ENCODE peak calls at places on chromosomes 6 and 20, in four cellular contexts. A is HFFc6, S is upper lobe of right lung, M is fibroblast of pulmonary artery. F is an unnamed sample.
A peak's percentile ranks its signal among the peaks of the same experiment; 100 is the strongest.

GRCh38 chr20:35578469-35578868 is 36.6 kb downstream of the ERGIC3 start:
- DNase-seq in A (no peak), S (peak; percentile 35), M (no peak), F (no peak)

GRCh38 chr6:57221191-57221935 is 744 bp downstream of the RAB23 start:
- DNase-seq in A (peak; percentile 12), S (peak; percentile 78), M (peak; percentile 70), F (no peak)

GRCh38 chr6:108888052-108888451 is 39.8 kb downstream of the ARMC2 start:
- DNase-seq in A (no peak), S (no peak), M (no peak), F (no peak)

GRCh38 chr20:58753929-58754551 is 61.4 kb downstream of the NPEPL1 start:
- DNase-seq in A (no peak), S (no peak), M (no peak), F (no peak)

GRCh38 chr6:16670183-16670582 is 91.1 kb downstream of the ATXN1 start:
- DNase-seq in A (no peak), S (peak; percentile 78), M (no peak), F (no peak)

GRCh38 chr20:14700641-14700965 is 363.2 kb upstream of the FLRT3 start:
- DNase-seq in A (no peak), S (no peak), M (peak; percentile 39), F (no peak)

GRCh38 chr6:88513920-88514319 is 347.8 kb upstream of the CNR1 start:
- DNase-seq in A (no peak), S (no peak), M (no peak), F (no peak)

GRCh38 chr6:10583509-10583908 is 62.4 kb downstream of the GCNT2 start:
- DNase-seq in A (no peak), S (no peak), M (no peak), F (no peak)

GRCh38 chr6:44126320-44127149 is 717 bp downstream of the MRPL14 start:
- DNase-seq in A (peak; percentile 40), S (peak; percentile 77), M (peak; percentile 68), F (no peak)

GRCh38 chr6:85669735-85670194 is 27.1 kb upstream of the SYNCRIP start:
- DNase-seq in A (peak; percentile 60), S (no peak), M (no peak), F (no peak)

GRCh38 chr6:13653296-13653695 is 38.2 kb downstream of the NOL7 start:
- DNase-seq in A (peak; percentile 54), S (no peak), M (peak; percentile 43), F (no peak)

GRCh38 chr20:34235875-34236274 is 5.3 kb upstream of the ASIP start:
- DNase-seq in A (no peak), S (no peak), M (no peak), F (no peak)

GRCh38 chr20:10312111-10312510 is 93.5 kb downstream of the SNAP25 start:
- DNase-seq in A (no peak), S (no peak), M (no peak), F (no peak)

GRCh38 chr20:49887251-49887827 is 28.0 kb downstream of the SPATA2 start:
- DNase-seq in A (peak; percentile 4), S (no peak), M (no peak), F (peak; percentile 63)

GRCh38 chr20:63934271-63935068 is 21.7 kb downstream of the UCKL1 start:
- DNase-seq in A (no peak), S (no peak), M (no peak), F (peak; percentile 87)
- TF ChIP-seq CTCF in A (peak; percentile 57), S (peak; percentile 19), M (peak; percentile 32), F (peak; percentile 60)

DNA sequence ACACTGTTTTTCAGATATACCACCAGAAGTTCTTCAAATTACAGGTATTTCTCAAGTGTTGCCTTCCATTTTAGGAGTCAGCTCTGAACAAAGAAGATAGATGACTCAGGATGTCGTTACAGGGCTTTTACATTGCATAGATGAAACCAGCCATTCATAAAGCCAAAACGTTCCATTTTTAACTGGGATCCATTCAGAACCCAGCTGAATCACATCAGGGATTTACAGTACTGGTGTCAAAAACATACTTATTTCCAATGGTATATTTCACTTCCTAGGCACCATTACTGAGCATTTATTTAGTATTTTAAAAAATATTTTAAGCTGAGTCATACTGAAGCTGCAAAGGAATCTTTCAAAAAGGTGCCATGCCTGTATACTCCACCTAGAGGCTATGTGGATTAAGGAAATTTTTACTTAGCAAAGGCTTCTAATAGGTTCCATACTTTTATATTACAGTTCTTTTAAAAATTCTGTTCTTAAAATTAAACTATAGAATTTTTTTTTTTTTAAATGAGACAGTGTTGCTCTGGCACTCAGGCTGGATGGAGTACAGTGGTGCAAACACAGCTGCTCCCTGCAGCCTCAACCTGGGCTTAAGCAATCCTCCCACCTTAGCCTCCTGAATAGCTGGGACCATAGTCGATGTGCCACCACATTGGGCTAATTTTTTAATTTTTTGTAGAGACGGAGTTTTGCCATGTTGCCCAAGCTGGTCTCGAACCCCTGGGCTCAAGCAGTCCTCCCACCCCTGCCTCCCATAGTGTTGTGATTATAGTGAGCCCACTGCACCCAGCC is 2.6 kb downstream of the ASF1A start:
- DNase-seq in A (peak; percentile 54), S (no peak), M (peak; percentile 73), F (no peak)
- TF ChIP-seq CTCF in A (peak; percentile 75), S (peak; percentile 40), M (peak; percentile 65), F (peak; percentile 79)

GRCh38 chr6:20877008-20877937 is 343.0 kb downstream of the CDKAL1 start:
- DNase-seq in A (peak; percentile 94), S (peak; percentile 64), M (peak; percentile 85), F (no peak)
- TF ChIP-seq CTCF in A (no peak), S (no peak), M (no peak), F (no peak)

DNA sequence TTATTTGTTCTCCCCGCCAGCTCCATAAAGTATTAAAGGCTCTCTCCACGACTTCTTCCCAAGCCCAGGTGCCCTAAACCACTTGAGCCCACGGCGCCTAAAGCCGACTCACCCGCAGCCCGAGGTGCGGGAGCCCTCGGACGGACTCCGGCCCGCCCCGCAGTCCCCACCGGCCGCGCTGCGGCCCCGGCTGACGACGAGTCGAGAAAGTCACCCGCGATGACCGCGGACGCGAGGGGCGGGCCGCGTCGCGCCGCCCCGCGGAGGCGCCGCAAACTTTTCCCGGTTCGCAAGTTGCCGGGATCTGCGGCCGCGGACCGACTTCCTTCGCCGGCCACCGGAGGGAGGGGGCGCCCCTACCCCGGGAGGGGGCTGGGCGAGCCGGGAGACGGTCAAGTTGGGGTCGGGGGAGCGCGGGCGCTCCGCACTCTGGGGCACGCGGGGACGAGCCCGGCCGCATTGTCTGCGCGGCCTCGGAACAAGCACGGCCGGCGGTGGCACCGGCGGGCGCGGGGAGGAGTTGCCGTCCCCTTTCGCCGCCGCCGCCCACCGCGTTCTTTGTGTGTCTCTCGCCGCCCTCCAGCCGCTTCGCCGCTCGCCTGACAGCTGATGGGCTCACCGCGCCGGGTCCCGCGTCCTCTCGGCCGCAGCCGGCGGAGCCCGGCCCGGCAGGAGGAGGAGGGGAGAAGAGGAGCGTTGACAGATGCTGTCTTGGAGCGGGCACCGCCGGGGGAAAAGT is 131.5 kb downstream of the OGFRL1 start:
- DNase-seq in A (no peak), S (peak; percentile 82), M (peak; percentile 47), F (no peak)
- TF ChIP-seq CTCF in A (peak; percentile 76), S (peak; percentile 31), M (no peak), F (peak; percentile 69)

GRCh38 chr6:106511274-106512047 is 117.8 kb downstream of the RTN4IP1 start:
- DNase-seq in A (peak; percentile 54), S (peak; percentile 75), M (peak; percentile 45), F (no peak)

GRCh38 chr6:106513813-106514212 is 115.5 kb downstream of the RTN4IP1 start:
- DNase-seq in A (no peak), S (no peak), M (no peak), F (no peak)

GRCh38 chr6:106512958-106513480 is 116.3 kb downstream of the RTN4IP1 start:
- DNase-seq in A (no peak), S (no peak), M (no peak), F (no peak)

GRCh38 chr6:106510090-106510970 is 119.0 kb downstream of the RTN4IP1 start:
- DNase-seq in A (no peak), S (peak; percentile 92), M (peak; percentile 47), F (no peak)

DNA sequence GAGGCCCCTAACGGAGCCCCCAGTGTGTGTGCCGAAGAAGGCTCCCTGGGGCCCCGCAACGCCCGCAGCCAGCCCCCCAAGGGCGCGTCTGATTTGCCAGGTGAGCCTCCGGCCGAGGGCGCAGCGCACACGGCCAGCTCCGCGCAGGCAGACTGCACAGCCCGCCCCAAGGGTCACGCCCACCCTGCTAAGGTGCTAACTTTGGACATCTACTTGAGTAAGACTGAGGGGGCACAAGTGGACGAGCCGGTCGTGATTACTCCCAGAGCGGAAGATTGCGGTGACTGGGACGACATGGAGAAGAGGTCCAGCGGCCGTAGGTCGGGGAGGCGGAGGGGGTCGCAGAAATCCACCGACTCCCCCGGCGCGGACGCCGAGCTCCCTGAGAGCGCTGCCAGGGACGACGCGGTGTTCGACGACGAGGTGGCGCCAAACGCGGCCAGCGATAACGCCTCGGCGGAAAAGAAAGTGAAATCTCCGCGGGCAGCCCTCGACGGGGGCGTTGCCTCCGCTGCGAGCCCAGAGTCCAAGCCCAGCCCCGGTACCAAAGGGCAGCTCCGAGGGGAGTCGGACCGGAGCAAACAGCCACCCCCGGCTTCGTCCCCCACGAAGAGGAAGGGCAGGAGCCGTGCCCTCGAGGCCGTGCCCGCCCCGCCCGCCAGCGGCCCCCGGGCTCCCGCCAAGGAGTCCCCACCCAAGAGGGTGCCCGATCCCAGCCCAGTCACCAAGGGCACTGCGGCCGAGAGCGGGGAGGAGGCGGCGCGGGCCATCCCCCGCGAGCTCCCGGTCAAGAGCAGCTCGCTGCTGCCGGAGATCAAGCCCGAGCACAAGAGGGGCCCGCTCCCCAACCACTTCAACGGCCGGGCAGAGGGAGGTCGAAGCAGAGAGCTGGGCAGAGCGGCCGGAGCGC is 117.0 kb downstream of the RTN4IP1 start:
- DNase-seq in A (no peak), S (peak; percentile 94), M (peak; percentile 35), F (no peak)
- TF ChIP-seq CTCF in A (peak; percentile 58), S (peak; percentile 32), M (peak; percentile 7), F (peak; percentile 67)

GRCh38 chr6:4155848-4156466 is 20.6 kb upstream of the ECI2 start:
- DNase-seq in A (peak; percentile 84), S (no peak), M (peak; percentile 89), F (no peak)
- TF ChIP-seq CTCF in A (peak; percentile 95), S (peak; percentile 85), M (peak; percentile 87), F (peak; percentile 96)